ENCODE peak calls at places on chromosome 7, in four cellular contexts. G is tibial nerve, Y is body of pancreas, P is endothelial cell of umbilical vein. T is an unnamed sample. For H3K27me3, the result is how much of the 10 kb centered on the place peaks cover.

GRCh38 chr7:141954334-141954733 is 7.6 kb upstream of the CLEC5A start:
- DNase-seq in G (no peak), Y (no peak), P (no peak), T (no peak)

GRCh38 chr7:81331061-81332018 is 412.5 kb upstream of the SEMA3C start:
- DNase-seq in G (no peak), Y (no peak), P (peak), T (no peak)

GRCh38 chr7:140060788-140061606 is 1.8 kb downstream of the PARP12 start:
- DNase-seq in G (peak), Y (peak), P (peak), T (no peak)

GRCh38 chr7:69078997-69079769 is 519.1 kb upstream of the AUTS2 start:
- DNase-seq in G (peak), Y (no peak), P (no peak), T (peak)

GRCh38 chr7:55072251-55072650 is 53.4 kb downstream of the EGFR start:
- DNase-seq in G (no peak), Y (no peak), P (no peak), T (no peak)

GRCh38 chr7:148230341-148230740 is 360.2 kb upstream of the C7orf33 start:
- DNase-seq in G (no peak), Y (no peak), P (no peak), T (no peak)

GRCh38 chr7:84202855-84203254 is 8.3 kb upstream of the SEMA3A start:
- DNase-seq in G (no peak), Y (no peak), P (no peak), T (no peak)

GRCh38 chr7:135168001-135168400 is 2.5 kb downstream of the CYREN start:
- DNase-seq in G (no peak), Y (peak), P (peak), T (no peak)

GRCh38 chr7:13416071-13416470 is 573.4 kb downstream of the ETV1 start:
- DNase-seq in G (no peak), Y (no peak), P (no peak), T (no peak)

DNA sequence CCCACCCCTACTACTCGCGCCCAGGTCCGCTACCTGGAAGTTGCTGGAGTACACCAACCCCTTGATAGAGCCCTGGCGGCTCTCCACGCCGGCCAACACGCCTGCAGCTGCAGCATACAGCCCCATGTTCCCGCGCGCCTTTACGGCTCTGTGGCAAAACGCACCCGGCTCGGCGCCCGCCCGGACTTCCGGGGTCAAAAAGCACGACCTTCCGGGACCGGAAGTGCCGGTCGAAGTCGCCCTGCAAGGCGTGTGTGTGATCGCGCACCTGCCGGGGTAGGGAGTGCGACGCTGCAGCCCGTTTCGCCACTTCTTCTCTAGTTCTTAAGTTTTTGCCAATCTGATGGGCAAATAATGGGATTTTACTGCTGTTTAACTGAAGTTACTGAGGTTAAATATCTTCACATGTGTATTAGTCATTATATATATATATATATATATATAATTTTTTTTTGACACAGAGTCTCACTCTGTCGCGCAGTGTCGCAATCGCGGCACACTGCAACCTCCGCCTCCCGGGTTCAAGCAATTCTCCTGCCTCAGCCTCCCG is at the start of gene NSUN5:
- DNase-seq in G (peak), Y (peak), P (peak), T (peak)
- TF ChIP-seq POLR2A in G (no peak), Y (peak), P (no peak), T (no peak)

GRCh38 chr7:150722403-150723065 is 6.1 kb downstream of the GIMAP1 start:
- DNase-seq in G (no peak), Y (no peak), P (peak), T (no peak)

GRCh38 chr7:150717821-150718420 is 1.5 kb downstream of the GIMAP1 start:
- DNase-seq in G (no peak), Y (no peak), P (peak), T (no peak)

GRCh38 chr7:150723467-150723866 is 7.1 kb downstream of the GIMAP1 start:
- DNase-seq in G (no peak), Y (no peak), P (no peak), T (no peak)

GRCh38 chr7:150721970-150722373 is 5.6 kb downstream of the GIMAP1 start:
- DNase-seq in G (no peak), Y (no peak), P (no peak), T (no peak)

DNA sequence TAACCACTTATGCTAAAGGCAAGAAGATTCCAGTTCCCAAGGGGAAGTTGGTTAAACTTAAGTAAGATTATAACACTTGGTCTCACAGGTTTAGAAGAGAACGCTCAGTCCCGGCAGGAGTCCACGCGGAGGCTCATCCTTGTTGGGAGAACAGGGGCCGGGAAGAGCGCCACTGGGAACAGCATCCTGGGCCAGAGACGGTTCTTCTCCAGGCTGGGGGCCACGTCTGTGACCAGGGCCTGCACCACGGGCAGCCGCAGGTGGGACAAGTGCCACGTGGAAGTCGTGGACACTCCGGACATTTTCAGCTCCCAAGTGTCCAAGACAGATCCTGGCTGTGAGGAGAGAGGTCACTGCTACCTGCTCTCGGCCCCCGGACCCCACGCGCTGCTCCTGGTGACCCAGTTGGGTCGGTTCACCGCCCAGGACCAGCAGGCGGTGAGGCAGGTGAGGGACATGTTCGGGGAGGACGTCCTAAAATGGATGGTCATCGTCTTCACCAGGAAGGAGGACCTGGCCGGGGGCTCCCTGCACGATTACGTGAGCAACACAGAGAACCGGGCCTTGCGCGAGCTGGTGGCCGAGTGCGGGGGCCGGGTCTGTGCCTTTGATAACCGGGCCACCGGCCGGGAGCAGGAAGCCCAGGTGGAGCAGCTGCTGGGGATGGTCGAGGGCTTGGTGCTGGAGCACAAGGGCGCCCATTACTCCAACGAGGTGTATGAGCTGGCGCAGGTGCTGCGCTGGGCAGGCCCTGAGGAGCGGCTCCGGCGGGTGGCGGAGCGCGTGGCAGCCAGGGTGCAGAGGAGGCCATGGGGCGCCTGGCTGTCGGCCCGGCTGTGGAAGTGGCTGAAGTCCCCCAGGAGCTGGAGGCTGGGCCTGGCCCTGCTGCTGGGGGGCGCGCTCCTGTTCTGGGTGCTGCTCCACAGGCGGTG is 3.8 kb downstream of the GIMAP1 start:
- DNase-seq in G (no peak), Y (no peak), P (no peak), T (no peak)
- H3K27me3 ChIP-seq in G (under half), Y (under half), P (under half), T (under half)

GRCh38 chr7:29194594-29195417 is at the start of gene CHN2:
- DNase-seq in G (peak), Y (peak), P (peak), T (peak)
- TF ChIP-seq CTCF in G (no peak), Y (peak), P (no peak), T (peak)

GRCh38 chr7:27184342-27185012 is 555 bp downstream of the HOXA11 start:
- DNase-seq in G (no peak), Y (peak), P (peak), T (peak)
- TF ChIP-seq POLR2A in G (no peak), Y (no peak), P (no peak), T (peak)

DNA sequence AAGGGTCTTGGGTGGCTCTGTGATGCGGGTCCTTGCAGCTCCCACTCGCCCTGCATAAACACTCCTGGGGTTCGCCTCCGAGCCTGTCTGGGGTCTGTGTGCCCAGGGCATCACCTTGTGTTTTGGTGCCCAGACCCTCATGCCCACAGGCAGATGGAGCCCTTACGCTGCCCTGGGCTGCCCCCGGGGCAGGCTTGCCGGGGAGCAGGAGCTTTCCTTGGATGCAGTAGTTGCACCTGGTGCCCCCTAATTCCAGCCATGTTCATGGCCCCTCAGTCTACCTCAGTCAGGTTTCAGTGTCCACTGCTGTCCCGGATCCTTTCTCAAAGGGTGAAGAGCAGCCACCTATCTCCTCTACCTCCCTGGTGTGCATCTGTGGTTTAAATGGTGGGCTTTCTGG is 396.0 kb downstream of the PTPRN2 start:
- DNase-seq in G (no peak), Y (no peak), P (no peak), T (no peak)
- H3K27me3 ChIP-seq in G (under half), Y (under half), P (under half), T (under half)